ENCODE peak calls at places on chromosomes 4 and X, in ten cellular contexts. One of them, this sample, is unnamed.

GRCh38 chr4:87420431-87420830 is 1.9 kb upstream of the NUDT9 start:
- DNase-seq in NCI-H774: no peak
- DNase-seq in breast epithelium: no peak
- DNase-seq in NCI-H1092 treated with DMSO at 0.1 percent for 48 hours: no peak
- DNase-seq in GM03348: no peak
- DNase-seq in HFFc6: no peak
- DNase-seq in psoas muscle: no peak
- DNase-seq in astrocyte of the hippocampus: no peak
- DNase-seq in amygdala: no peak
- DNase-seq in foreskin fibroblast: no peak
- DNase-seq in this sample: no peak

GRCh38 chr4:73193155-73193554 is 65.4 kb downstream of the ANKRD17 start:
- DNase-seq in NCI-H774: no peak
- DNase-seq in breast epithelium: no peak
- DNase-seq in NCI-H1092 treated with DMSO at 0.1 percent for 48 hours: no peak
- DNase-seq in GM03348: no peak
- DNase-seq in HFFc6: no peak
- DNase-seq in psoas muscle: no peak
- DNase-seq in astrocyte of the hippocampus: no peak
- DNase-seq in amygdala: no peak
- DNase-seq in foreskin fibroblast: no peak
- DNase-seq in this sample: no peak

GRCh38 chrX:110066488-110067225 is 63.7 kb downstream of the TMEM164 start:
- DNase-seq in NCI-H774: peak; percentile 80
- DNase-seq in breast epithelium: no peak
- DNase-seq in NCI-H1092 treated with DMSO at 0.1 percent for 48 hours: no peak
- DNase-seq in GM03348: no peak
- DNase-seq in HFFc6: no peak
- DNase-seq in psoas muscle: no peak
- DNase-seq in astrocyte of the hippocampus: no peak
- DNase-seq in amygdala: no peak
- DNase-seq in foreskin fibroblast: no peak
- DNase-seq in this sample: no peak

GRCh38 chrX:53281321-53281822 is at the start of gene IQSEC2:
- DNase-seq in NCI-H774: no peak
- DNase-seq in breast epithelium: peak; percentile 78
- DNase-seq in NCI-H1092 treated with DMSO at 0.1 percent for 48 hours: no peak
- DNase-seq in GM03348: peak; percentile 87
- DNase-seq in HFFc6: peak; percentile 63
- DNase-seq in psoas muscle: peak; percentile 93
- DNase-seq in astrocyte of the hippocampus: peak; percentile 91
- DNase-seq in amygdala: peak; percentile 40
- DNase-seq in foreskin fibroblast: peak; percentile 91
- DNase-seq in this sample: peak; percentile 89

GRCh38 chr4:141102367-141102766 is 30.9 kb downstream of the RNF150 start:
- DNase-seq in NCI-H774: no peak
- DNase-seq in breast epithelium: no peak
- DNase-seq in NCI-H1092 treated with DMSO at 0.1 percent for 48 hours: no peak
- DNase-seq in GM03348: peak; percentile 43
- DNase-seq in HFFc6: peak; percentile 72
- DNase-seq in psoas muscle: no peak
- DNase-seq in astrocyte of the hippocampus: peak; percentile 78
- DNase-seq in amygdala: no peak
- DNase-seq in foreskin fibroblast: peak; percentile 71
- DNase-seq in this sample: no peak

GRCh38 chr4:7812191-7812860 is 127.3 kb downstream of the AFAP1 start:
- DNase-seq in NCI-H774: no peak
- DNase-seq in breast epithelium: no peak
- DNase-seq in NCI-H1092 treated with DMSO at 0.1 percent for 48 hours: no peak
- DNase-seq in GM03348: no peak
- DNase-seq in HFFc6: no peak
- DNase-seq in psoas muscle: no peak
- DNase-seq in astrocyte of the hippocampus: no peak
- DNase-seq in amygdala: no peak
- DNase-seq in foreskin fibroblast: no peak
- DNase-seq in this sample: no peak

GRCh38 chrX:19204623-19205022 is 82.4 kb upstream of the ADGRG2 start:
- DNase-seq in NCI-H774: no peak
- DNase-seq in breast epithelium: no peak
- DNase-seq in NCI-H1092 treated with DMSO at 0.1 percent for 48 hours: no peak
- DNase-seq in GM03348: no peak
- DNase-seq in HFFc6: no peak
- DNase-seq in psoas muscle: no peak
- DNase-seq in astrocyte of the hippocampus: no peak
- DNase-seq in amygdala: no peak
- DNase-seq in foreskin fibroblast: peak; percentile 3
- DNase-seq in this sample: no peak

GRCh38 chrX:123013141-123013540 is 170.9 kb upstream of the GRIA3 start:
- DNase-seq in NCI-H774: no peak
- DNase-seq in breast epithelium: no peak
- DNase-seq in NCI-H1092 treated with DMSO at 0.1 percent for 48 hours: no peak
- DNase-seq in GM03348: peak; percentile 9
- DNase-seq in HFFc6: no peak
- DNase-seq in psoas muscle: no peak
- DNase-seq in astrocyte of the hippocampus: no peak
- DNase-seq in amygdala: no peak
- DNase-seq in foreskin fibroblast: no peak
- DNase-seq in this sample: no peak

GRCh38 chrX:100731441-100732281 is at the start of gene SYTL4:
- DNase-seq in NCI-H774: peak; percentile 0
- DNase-seq in breast epithelium: no peak
- DNase-seq in NCI-H1092 treated with DMSO at 0.1 percent for 48 hours: peak; percentile 42
- DNase-seq in GM03348: peak; percentile 76
- DNase-seq in HFFc6: no peak
- DNase-seq in psoas muscle: peak; percentile 63
- DNase-seq in astrocyte of the hippocampus: peak; percentile 28
- DNase-seq in amygdala: peak; percentile 0
- DNase-seq in foreskin fibroblast: peak; percentile 35
- DNase-seq in this sample: peak; percentile 70

GRCh38 chr4:126264839-126265238 is 950.1 kb downstream of the FAT4 start:
- DNase-seq in NCI-H774: no peak
- DNase-seq in breast epithelium: no peak
- DNase-seq in NCI-H1092 treated with DMSO at 0.1 percent for 48 hours: no peak
- DNase-seq in GM03348: peak; percentile 42
- DNase-seq in HFFc6: peak; percentile 10
- DNase-seq in psoas muscle: no peak
- DNase-seq in astrocyte of the hippocampus: peak; percentile 52
- DNase-seq in amygdala: no peak
- DNase-seq in foreskin fibroblast: peak; percentile 62
- DNase-seq in this sample: no peak

GRCh38 chr4:32775049-32775448 is 2054.9 kb downstream of the PCDH7 start:
- DNase-seq in NCI-H774: no peak
- DNase-seq in breast epithelium: no peak
- DNase-seq in NCI-H1092 treated with DMSO at 0.1 percent for 48 hours: peak; percentile 13
- DNase-seq in GM03348: no peak
- DNase-seq in HFFc6: no peak
- DNase-seq in psoas muscle: no peak
- DNase-seq in astrocyte of the hippocampus: peak; percentile 37
- DNase-seq in amygdala: no peak
- DNase-seq in foreskin fibroblast: peak; percentile 22
- DNase-seq in this sample: no peak

GRCh38 chr4:98377626-98378025 is 116.4 kb downstream of the RAP1GDS1 start:
- DNase-seq in NCI-H774: no peak
- DNase-seq in breast epithelium: no peak
- DNase-seq in NCI-H1092 treated with DMSO at 0.1 percent for 48 hours: no peak
- DNase-seq in GM03348: peak; percentile 10
- DNase-seq in HFFc6: peak; percentile 34
- DNase-seq in psoas muscle: no peak
- DNase-seq in astrocyte of the hippocampus: peak; percentile 27
- DNase-seq in amygdala: no peak
- DNase-seq in foreskin fibroblast: peak; percentile 17
- DNase-seq in this sample: no peak

GRCh38 chr4:1222938-1223690 is 25.8 kb downstream of the CTBP1 start:
- DNase-seq in NCI-H774: no peak
- DNase-seq in breast epithelium: no peak
- DNase-seq in NCI-H1092 treated with DMSO at 0.1 percent for 48 hours: no peak
- DNase-seq in GM03348: no peak
- DNase-seq in HFFc6: no peak
- DNase-seq in psoas muscle: no peak
- DNase-seq in astrocyte of the hippocampus: no peak
- DNase-seq in amygdala: no peak
- DNase-seq in foreskin fibroblast: no peak
- DNase-seq in this sample: no peak

GRCh38 chr4:71147261-71147660 is 153.8 kb downstream of the DCK start:
- DNase-seq in NCI-H774: no peak
- DNase-seq in breast epithelium: no peak
- DNase-seq in NCI-H1092 treated with DMSO at 0.1 percent for 48 hours: no peak
- DNase-seq in GM03348: no peak
- DNase-seq in HFFc6: peak; percentile 0
- DNase-seq in psoas muscle: no peak
- DNase-seq in astrocyte of the hippocampus: peak; percentile 14
- DNase-seq in amygdala: no peak
- DNase-seq in foreskin fibroblast: no peak
- DNase-seq in this sample: no peak

GRCh38 chr4:37970702-37971101 is 10.5 kb downstream of the PTTG2 start:
- DNase-seq in NCI-H774: no peak
- DNase-seq in breast epithelium: peak; percentile 59
- DNase-seq in NCI-H1092 treated with DMSO at 0.1 percent for 48 hours: no peak
- DNase-seq in GM03348: peak; percentile 34
- DNase-seq in HFFc6: peak; percentile 37
- DNase-seq in psoas muscle: peak; percentile 90
- DNase-seq in astrocyte of the hippocampus: peak; percentile 61
- DNase-seq in amygdala: peak; percentile 15
- DNase-seq in foreskin fibroblast: peak; percentile 64
- DNase-seq in this sample: peak; percentile 89

GRCh38 chr4:22733816-22734215 is 41.1 kb downstream of the GBA3 start:
- DNase-seq in NCI-H774: no peak
- DNase-seq in breast epithelium: no peak
- DNase-seq in NCI-H1092 treated with DMSO at 0.1 percent for 48 hours: no peak
- DNase-seq in GM03348: no peak
- DNase-seq in HFFc6: no peak
- DNase-seq in psoas muscle: no peak
- DNase-seq in astrocyte of the hippocampus: no peak
- DNase-seq in amygdala: no peak
- DNase-seq in foreskin fibroblast: no peak
- DNase-seq in this sample: no peak

GRCh38 chr4:76195326-76195725 is 18.3 kb downstream of the SCARB2 start:
- DNase-seq in NCI-H774: no peak
- DNase-seq in breast epithelium: no peak
- DNase-seq in NCI-H1092 treated with DMSO at 0.1 percent for 48 hours: peak; percentile 19
- DNase-seq in GM03348: no peak
- DNase-seq in HFFc6: no peak
- DNase-seq in psoas muscle: no peak
- DNase-seq in astrocyte of the hippocampus: peak; percentile 53
- DNase-seq in amygdala: no peak
- DNase-seq in foreskin fibroblast: no peak
- DNase-seq in this sample: no peak

GRCh38 chr4:94525993-94526740 is 74.4 kb downstream of the PDLIM5 start:
- DNase-seq in NCI-H774: no peak
- DNase-seq in breast epithelium: no peak
- DNase-seq in NCI-H1092 treated with DMSO at 0.1 percent for 48 hours: no peak
- DNase-seq in GM03348: peak; percentile 34
- DNase-seq in HFFc6: no peak
- DNase-seq in psoas muscle: no peak
- DNase-seq in astrocyte of the hippocampus: no peak
- DNase-seq in amygdala: no peak
- DNase-seq in foreskin fibroblast: peak; percentile 75
- DNase-seq in this sample: no peak

GRCh38 chr4:102794999-102795398 is 32.4 kb downstream of the UBE2D3 start:
- DNase-seq in NCI-H774: no peak
- DNase-seq in breast epithelium: no peak
- DNase-seq in NCI-H1092 treated with DMSO at 0.1 percent for 48 hours: no peak
- DNase-seq in GM03348: no peak
- DNase-seq in HFFc6: no peak
- DNase-seq in psoas muscle: no peak
- DNase-seq in astrocyte of the hippocampus: no peak
- DNase-seq in amygdala: no peak
- DNase-seq in foreskin fibroblast: no peak
- DNase-seq in this sample: no peak

GRCh38 chrX:8520791-8521190 is 56.2 kb downstream of the VCX3B start:
- DNase-seq in NCI-H774: no peak
- DNase-seq in breast epithelium: no peak
- DNase-seq in NCI-H1092 treated with DMSO at 0.1 percent for 48 hours: peak; percentile 16
- DNase-seq in GM03348: no peak
- DNase-seq in HFFc6: no peak
- DNase-seq in psoas muscle: no peak
- DNase-seq in astrocyte of the hippocampus: peak; percentile 6
- DNase-seq in amygdala: no peak
- DNase-seq in foreskin fibroblast: peak; percentile 2
- DNase-seq in this sample: no peak

GRCh38 chr4:24810016-24810415 is 14.6 kb downstream of the SOD3 start:
- DNase-seq in NCI-H774: no peak
- DNase-seq in breast epithelium: no peak
- DNase-seq in NCI-H1092 treated with DMSO at 0.1 percent for 48 hours: no peak
- DNase-seq in GM03348: peak; percentile 36
- DNase-seq in HFFc6: peak; percentile 41
- DNase-seq in psoas muscle: no peak
- DNase-seq in astrocyte of the hippocampus: no peak
- DNase-seq in amygdala: no peak
- DNase-seq in foreskin fibroblast: peak; percentile 54
- DNase-seq in this sample: no peak

GRCh38 chrX:39689374-39690104 is 408.2 kb downstream of the BCOR start:
- DNase-seq in NCI-H774: no peak
- DNase-seq in breast epithelium: no peak
- DNase-seq in NCI-H1092 treated with DMSO at 0.1 percent for 48 hours: peak; percentile 76
- DNase-seq in GM03348: no peak
- DNase-seq in HFFc6: no peak
- DNase-seq in psoas muscle: no peak
- DNase-seq in astrocyte of the hippocampus: no peak
- DNase-seq in amygdala: peak; percentile 47
- DNase-seq in foreskin fibroblast: peak; percentile 31
- DNase-seq in this sample: peak; percentile 64

GRCh38 chr4:89746377-89746776 is 90.6 kb downstream of the SNCA start:
- DNase-seq in NCI-H774: no peak
- DNase-seq in breast epithelium: no peak
- DNase-seq in NCI-H1092 treated with DMSO at 0.1 percent for 48 hours: no peak
- DNase-seq in GM03348: no peak
- DNase-seq in HFFc6: no peak
- DNase-seq in psoas muscle: no peak
- DNase-seq in astrocyte of the hippocampus: no peak
- DNase-seq in amygdala: no peak
- DNase-seq in foreskin fibroblast: no peak
- DNase-seq in this sample: no peak

GRCh38 chr4:2754848-2755820 is 1.0 kb downstream of the TNIP2 start:
- DNase-seq in NCI-H774: no peak
- DNase-seq in breast epithelium: no peak
- DNase-seq in NCI-H1092 treated with DMSO at 0.1 percent for 48 hours: no peak
- DNase-seq in GM03348: no peak
- DNase-seq in HFFc6: no peak
- DNase-seq in psoas muscle: peak; percentile 57
- DNase-seq in astrocyte of the hippocampus: no peak
- DNase-seq in amygdala: no peak
- DNase-seq in foreskin fibroblast: no peak
- DNase-seq in this sample: no peak

GRCh38 chrX:13791559-13791958 is 25.3 kb downstream of the GPM6B start:
- DNase-seq in NCI-H774: no peak
- DNase-seq in breast epithelium: no peak
- DNase-seq in NCI-H1092 treated with DMSO at 0.1 percent for 48 hours: peak; percentile 15
- DNase-seq in GM03348: no peak
- DNase-seq in HFFc6: no peak
- DNase-seq in psoas muscle: no peak
- DNase-seq in astrocyte of the hippocampus: peak; percentile 70
- DNase-seq in amygdala: peak; percentile 26
- DNase-seq in foreskin fibroblast: no peak
- DNase-seq in this sample: no peak

GRCh38 chr4:164203476-164203875 is 550.5 kb upstream of the SMIM31 start:
- DNase-seq in NCI-H774: no peak
- DNase-seq in breast epithelium: no peak
- DNase-seq in NCI-H1092 treated with DMSO at 0.1 percent for 48 hours: no peak
- DNase-seq in GM03348: no peak
- DNase-seq in HFFc6: no peak
- DNase-seq in psoas muscle: no peak
- DNase-seq in astrocyte of the hippocampus: peak; percentile 22
- DNase-seq in amygdala: no peak
- DNase-seq in foreskin fibroblast: no peak
- DNase-seq in this sample: no peak

GRCh38 chr4:3375688-3376087 is 66.1 kb upstream of the HGFAC start:
- DNase-seq in NCI-H774: no peak
- DNase-seq in breast epithelium: no peak
- DNase-seq in NCI-H1092 treated with DMSO at 0.1 percent for 48 hours: peak; percentile 20
- DNase-seq in GM03348: peak; percentile 80
- DNase-seq in HFFc6: peak; percentile 89
- DNase-seq in psoas muscle: peak; percentile 93
- DNase-seq in astrocyte of the hippocampus: peak; percentile 89
- DNase-seq in amygdala: no peak
- DNase-seq in foreskin fibroblast: peak; percentile 89
- DNase-seq in this sample: no peak

GRCh38 chrX:148412006-148412405 is 88.4 kb upstream of the AFF2 start:
- DNase-seq in NCI-H774: no peak
- DNase-seq in breast epithelium: no peak
- DNase-seq in NCI-H1092 treated with DMSO at 0.1 percent for 48 hours: no peak
- DNase-seq in GM03348: no peak
- DNase-seq in HFFc6: no peak
- DNase-seq in psoas muscle: no peak
- DNase-seq in astrocyte of the hippocampus: peak; percentile 16
- DNase-seq in amygdala: no peak
- DNase-seq in foreskin fibroblast: no peak
- DNase-seq in this sample: no peak

This sample was measured in Right ventricle myocardium inferior.